ENCODE peak calls at places on chromosome 20, in five cellular contexts. W is Calu3, Y is HepG2, E is HT-29, I is choroid plexus epithelial cell. A is an unnamed sample.

GRCh38 chr20:50146732-50147662 is 6.5 kb downstream of the PEDS1 start:
- DNase-seq in W (peak), Y (no peak), E (peak), I (no peak), A (peak)

GRCh38 chr20:63574829-63575720 is 1.0 kb upstream of the HELZ2 start:
- DNase-seq in W (no peak), Y (no peak), E (no peak), I (no peak), A (no peak)

GRCh38 chr20:2767768-2768631 is 32.4 kb downstream of the CPXM1 start:
- DNase-seq in W (peak), Y (no peak), E (peak), I (peak), A (no peak)

GRCh38 chr20:40669692-40670091 is 19.3 kb downstream of the MAFB start:
- DNase-seq in W (no peak), Y (no peak), E (no peak), I (no peak), A (no peak)

GRCh38 chr20:21235713-21236445 is 67.3 kb upstream of the XRN2 start:
- DNase-seq in W (peak), Y (peak), E (peak), I (peak), A (no peak)

GRCh38 chr20:3158968-3159431 is 665 bp downstream of the FASTKD5 start:
- DNase-seq in W (no peak), Y (no peak), E (peak), I (peak), A (no peak)

GRCh38 chr20:22908437-22908836 is 126.7 kb upstream of the SSTR4 start:
- DNase-seq in W (no peak), Y (no peak), E (no peak), I (no peak), A (no peak)

GRCh38 chr20:63538204-63539091 is 1.3 kb upstream of the PTK6 start:
- DNase-seq in W (peak), Y (peak), E (peak), I (peak), A (no peak)

GRCh38 chr20:46751856-46752255 is 42.4 kb downstream of the SLC2A10 start:
- DNase-seq in W (no peak), Y (no peak), E (no peak), I (no peak), A (no peak)

GRCh38 chr20:47773381-47773786 is 11.9 kb downstream of the SULF2 start:
- DNase-seq in W (peak), Y (no peak), E (no peak), I (no peak), A (no peak)

GRCh38 chr20:45863543-45864470 is 6.4 kb downstream of the ZSWIM3 start:
- DNase-seq in W (no peak), Y (peak), E (peak), I (no peak), A (no peak)

GRCh38 chr20:32727663-32728062 is 15.6 kb downstream of the COMMD7 start:
- DNase-seq in W (no peak), Y (no peak), E (no peak), I (peak), A (no peak)

GRCh38 chr20:48748556-48748955 is 79.2 kb downstream of the PREX1 start:
- DNase-seq in W (no peak), Y (no peak), E (no peak), I (no peak), A (no peak)

A was measured in activated B cell treated with CpG ODN at 0.5 μM for 24 hours.